ENCODE peak calls at places on chromosome 17, in eight cellular contexts. L, I, N, Z, J, O, G and Q are unnamed samples. For H3K4me1, the result is how much of the 10 kb centered on the place peaks cover.

GRCh38 chr17:82985973-82986372 is 93.4 kb upstream of the METRNL start:
- DNase-seq in L (peak), I (peak), N (no peak), Z (peak), J (no peak), O (no peak), G (no peak), Q (peak)

GRCh38 chr17:69773081-69773480 is 301.9 kb upstream of the KCNJ16 start:
- DNase-seq in L (peak), I (no peak), N (no peak), Z (no peak), J (no peak), O (no peak), G (no peak), Q (no peak)

GRCh38 chr17:21842332-21843317 is 150.3 kb downstream of the KCNJ18 start:
- DNase-seq in L (no peak), I (no peak), N (no peak), Z (no peak), J (no peak), O (no peak), G (peak), Q (no peak)

GRCh38 chr17:5437721-5438317 is 1.1 kb downstream of the C1QBP start:
- DNase-seq in L (peak), I (no peak), N (peak), Z (no peak), J (no peak), O (no peak), G (no peak), Q (no peak)

GRCh38 chr17:34570491-34570890 is 8.9 kb upstream of the TMEM132E start:
- DNase-seq in L (no peak), I (no peak), N (no peak), Z (no peak), J (no peak), O (no peak), G (no peak), Q (no peak)

GRCh38 chr17:79987187-79987889 is 48.3 kb downstream of the TBC1D16 start:
- DNase-seq in L (peak), I (no peak), N (no peak), Z (no peak), J (no peak), O (no peak), G (no peak), Q (no peak)

GRCh38 chr17:62704381-62704971 is 77.0 kb downstream of the MRC2 start:
- DNase-seq in L (peak), I (peak), N (peak), Z (peak), J (no peak), O (peak), G (peak), Q (no peak)

GRCh38 chr17:27893834-27894503 is 804 bp upstream of the LYRM9 start:
- DNase-seq in L (no peak), I (no peak), N (no peak), Z (no peak), J (no peak), O (no peak), G (no peak), Q (no peak)

GRCh38 chr17:36691606-36692005 is 90.2 kb downstream of the MRM1 start:
- DNase-seq in L (no peak), I (no peak), N (no peak), Z (no peak), J (no peak), O (no peak), G (no peak), Q (no peak)

GRCh38 chr17:39755550-39756375 is 18.0 kb downstream of the GRB7 start:
- DNase-seq in L (no peak), I (no peak), N (no peak), Z (peak), J (no peak), O (no peak), G (no peak), Q (no peak)

GRCh38 chr17:39756376-39757079 is 18.8 kb downstream of the GRB7 start:
- DNase-seq in L (no peak), I (no peak), N (no peak), Z (no peak), J (no peak), O (no peak), G (no peak), Q (no peak)

GRCh38 chr17:39759204-39759603 is 21.5 kb downstream of the GRB7 start:
- DNase-seq in L (no peak), I (no peak), N (no peak), Z (no peak), J (no peak), O (no peak), G (no peak), Q (no peak)

GRCh38 chr17:39757931-39758873 is 20.5 kb downstream of the GRB7 start:
- DNase-seq in L (peak), I (no peak), N (no peak), Z (peak), J (no peak), O (no peak), G (no peak), Q (no peak)

DNA sequence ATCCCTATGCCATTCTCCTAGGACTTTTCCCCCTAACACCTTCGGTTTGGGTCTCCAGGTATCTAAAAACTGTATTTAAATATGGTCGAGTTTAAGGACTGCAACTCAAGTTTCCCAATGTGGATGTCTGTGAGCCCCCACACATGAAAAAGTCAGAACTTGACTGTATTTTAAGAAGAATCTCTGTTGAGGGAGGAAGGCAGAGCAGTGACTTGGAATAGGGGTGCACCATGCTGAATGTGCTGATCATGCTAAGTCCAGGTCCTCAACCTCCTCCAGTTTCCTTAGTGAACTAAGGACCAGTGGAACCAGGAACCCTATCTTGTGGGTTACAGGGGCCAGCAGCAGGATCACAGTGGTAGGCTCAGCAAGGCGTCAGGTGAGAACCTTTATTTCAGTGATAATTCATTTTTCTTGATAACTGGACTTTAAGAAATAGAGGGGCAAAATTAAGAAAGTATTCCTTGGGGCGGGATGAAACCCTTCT is 19.5 kb downstream of the GRB7 start:
- DNase-seq in L (no peak), I (no peak), N (no peak), Z (no peak), J (no peak), O (no peak), G (no peak), Q (no peak)
- H3K4me1 ChIP-seq in L (under half), I (under half), N (under half), Z (half or more), J (under half), O (under half), G (under half), Q (under half)

GRCh38 chr17:78233678-78234077 is 2.2 kb downstream of the TMEM235 start:
- DNase-seq in L (no peak), I (no peak), N (no peak), Z (no peak), J (no peak), O (no peak), G (no peak), Q (no peak)
- H3K4me1 ChIP-seq in L (under half), I (under half), N (under half), Z (under half), J (under half), O (under half), G (under half), Q (under half)

GRCh38 chr17:57387575-57387974 is 131.3 kb downstream of the MSI2 start:
- DNase-seq in L (no peak), I (no peak), N (no peak), Z (no peak), J (no peak), O (no peak), G (no peak), Q (no peak)
- H3K4me1 ChIP-seq in L (under half), I (under half), N (under half), Z (under half), J (under half), O (under half), G (under half), Q (under half)

GRCh38 chr17:47279062-47279801 is 25.6 kb downstream of the ITGB3 start:
- DNase-seq in L (peak), I (peak), N (peak), Z (no peak), J (peak), O (no peak), G (peak), Q (no peak)

GRCh38 chr17:47277921-47278320 is 24.3 kb downstream of the ITGB3 start:
- DNase-seq in L (no peak), I (no peak), N (no peak), Z (no peak), J (no peak), O (no peak), G (no peak), Q (no peak)

GRCh38 chr17:47276868-47277267 is 23.2 kb downstream of the ITGB3 start:
- DNase-seq in L (peak), I (peak), N (no peak), Z (no peak), J (peak), O (no peak), G (peak), Q (no peak)

GRCh38 chr17:47280072-47280811 is 26.6 kb downstream of the ITGB3 start:
- DNase-seq in L (peak), I (no peak), N (no peak), Z (no peak), J (no peak), O (no peak), G (no peak), Q (no peak)

DNA sequence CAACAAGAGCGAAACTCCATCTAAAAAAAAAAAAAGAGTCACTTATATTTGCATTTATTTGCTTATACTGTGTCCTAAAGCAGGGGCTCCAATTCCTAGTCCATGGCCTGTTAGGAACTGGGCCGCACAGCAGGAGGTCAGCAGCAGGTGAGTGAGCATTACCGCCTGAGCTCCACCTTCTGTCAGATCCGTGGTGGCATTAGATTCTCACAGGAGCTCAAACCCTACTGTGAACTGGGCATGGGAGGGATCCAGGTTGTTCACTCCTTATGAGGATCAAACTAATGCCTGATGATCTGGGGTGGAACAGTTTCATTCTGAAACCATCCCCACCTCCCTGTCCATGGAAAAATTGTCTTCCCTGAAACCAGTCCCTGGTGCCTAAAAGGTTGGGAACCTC is 24.9 kb downstream of the ITGB3 start:
- DNase-seq in L (no peak), I (no peak), N (no peak), Z (no peak), J (no peak), O (no peak), G (no peak), Q (no peak)
- H3K4me1 ChIP-seq in L (under half), I (under half), N (half or more), Z (under half), J (half or more), O (under half), G (under half), Q (half or more)

DNA sequence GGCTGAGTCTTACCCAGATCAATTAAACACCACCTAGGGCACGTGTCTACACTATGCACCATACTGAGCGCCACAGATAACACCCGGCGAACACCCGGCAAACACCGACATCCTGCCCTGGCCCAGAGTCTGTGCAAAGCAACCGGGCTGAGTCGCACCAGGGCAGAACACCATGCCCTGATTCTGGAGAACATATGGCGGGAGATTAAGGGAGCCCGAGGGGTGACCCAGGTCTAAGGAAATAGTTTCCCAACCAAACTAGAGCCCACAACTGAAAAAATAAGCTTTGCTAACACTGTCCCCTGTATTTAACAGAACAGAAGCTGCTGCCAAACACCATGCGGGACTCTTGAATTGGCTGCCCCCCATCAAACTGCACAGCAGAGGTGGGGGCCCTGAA is 22.1 kb downstream of the MYO18A start:
- DNase-seq in L (no peak), I (no peak), N (no peak), Z (no peak), J (no peak), O (no peak), G (no peak), Q (no peak)
- H3K4me1 ChIP-seq in L (under half), I (under half), N (half or more), Z (under half), J (half or more), O (under half), G (under half), Q (half or more)

GRCh38 chr17:65595071-65595655 is 33.7 kb upstream of the AXIN2 start:
- DNase-seq in L (no peak), I (no peak), N (no peak), Z (no peak), J (no peak), O (no peak), G (no peak), Q (no peak)
- H3K4me1 ChIP-seq in L (under half), I (under half), N (under half), Z (under half), J (under half), O (under half), G (under half), Q (under half)

GRCh38 chr17:29733151-29733550 is 110.4 kb upstream of the CORO6 start:
- DNase-seq in L (no peak), I (no peak), N (peak), Z (no peak), J (no peak), O (no peak), G (no peak), Q (peak)

GRCh38 chr17:29728490-29728889 is 105.8 kb upstream of the CORO6 start:
- DNase-seq in L (no peak), I (no peak), N (no peak), Z (no peak), J (no peak), O (no peak), G (no peak), Q (no peak)

GRCh38 chr17:29732613-29733012 is 109.9 kb upstream of the CORO6 start:
- DNase-seq in L (peak), I (peak), N (peak), Z (no peak), J (no peak), O (no peak), G (no peak), Q (no peak)

GRCh38 chr17:29732209-29732608 is 109.5 kb upstream of the CORO6 start:
- DNase-seq in L (no peak), I (no peak), N (no peak), Z (no peak), J (no peak), O (no peak), G (no peak), Q (no peak)

DNA sequence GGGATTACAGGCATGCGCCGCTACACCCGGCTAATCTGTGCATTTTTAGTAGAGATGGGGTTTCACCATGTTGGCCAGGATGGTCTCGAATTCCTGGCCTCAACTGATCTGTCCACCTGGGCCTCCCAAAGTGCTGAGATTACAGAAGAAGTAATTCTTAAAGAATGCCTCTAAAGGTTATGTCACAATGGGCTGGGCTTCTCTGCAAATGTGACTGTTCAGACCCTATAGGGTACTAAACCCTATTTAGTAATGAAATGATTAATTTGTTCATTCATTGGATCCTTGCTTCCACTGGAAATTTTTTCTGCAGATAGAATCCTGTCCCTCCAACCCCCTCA is 108.8 kb upstream of the CORO6 start:
- DNase-seq in L (no peak), I (no peak), N (no peak), Z (no peak), J (no peak), O (no peak), G (no peak), Q (peak)
- H3K4me1 ChIP-seq in L (under half), I (under half), N (under half), Z (under half), J (under half), O (under half), G (under half), Q (under half)